ENCODE peak calls at places on chromosomes 5 and 9, in six cellular contexts. One of them, this sample, is unnamed.

GRCh38 chr9:131399972-131400371 is 6.1 kb downstream of the PRRC2B start:
- DNase-seq in IMR-90: no peak
- DNase-seq in mesenchymal stem cell: no peak
- DNase-seq in trophoblast cell: no peak
- DNase-seq in neuronal stem cell: no peak
- DNase-seq in H1: no peak
- DNase-seq in this sample: no peak

GRCh38 chr5:179923422-179923821 is 15.7 kb upstream of the TBC1D9B start:
- DNase-seq in trophoblast cell: no peak
- DNase-seq in mesenchymal stem cell: no peak
- DNase-seq in IMR-90: no peak
- DNase-seq in H1: no peak
- DNase-seq in neuronal stem cell: no peak
- DNase-seq in this sample: no peak

GRCh38 chr9:135690836-135691570 is 8.3 kb downstream of the SOHLH1 start:
- DNase-seq in IMR-90: no peak
- DNase-seq in neuronal stem cell: no peak
- DNase-seq in H1: no peak
- DNase-seq in mesenchymal stem cell: no peak
- DNase-seq in trophoblast cell: no peak
- DNase-seq in this sample: no peak

GRCh38 chr9:120413121-120414048 is 166.6 kb downstream of the CDK5RAP2 start:
- DNase-seq in trophoblast cell: no peak
- DNase-seq in neuronal stem cell: peak
- DNase-seq in IMR-90: no peak
- DNase-seq in mesenchymal stem cell: no peak
- DNase-seq in H1: peak
- DNase-seq in this sample: peak

GRCh38 chr9:27414215-27414731 is 109.8 kb upstream of the IFNK start:
- DNase-seq in trophoblast cell: no peak
- DNase-seq in neuronal stem cell: no peak
- DNase-seq in IMR-90: no peak
- DNase-seq in mesenchymal stem cell: peak
- DNase-seq in H1: no peak
- DNase-seq in this sample: no peak

GRCh38 chr9:82124090-82124489 is 135.5 kb downstream of the SPATA31D1 start:
- DNase-seq in trophoblast cell: no peak
- DNase-seq in neuronal stem cell: no peak
- DNase-seq in IMR-90: peak
- DNase-seq in H1: no peak
- DNase-seq in mesenchymal stem cell: peak
- DNase-seq in this sample: no peak

GRCh38 chr5:79692586-79692985 is 3.0 kb downstream of the CMYA5 start:
- DNase-seq in neuronal stem cell: no peak
- DNase-seq in IMR-90: no peak
- DNase-seq in mesenchymal stem cell: no peak
- DNase-seq in trophoblast cell: no peak
- DNase-seq in H1: no peak
- DNase-seq in this sample: no peak

GRCh38 chr5:74864823-74865222 is 1.4 kb downstream of the FAM169A start:
- DNase-seq in H1: no peak
- DNase-seq in mesenchymal stem cell: no peak
- DNase-seq in IMR-90: no peak
- DNase-seq in neuronal stem cell: no peak
- DNase-seq in trophoblast cell: peak
- DNase-seq in this sample: no peak

GRCh38 chr9:81174023-81174422 is 515.3 kb downstream of the TLE1 start:
- DNase-seq in IMR-90: no peak
- DNase-seq in H1: no peak
- DNase-seq in neuronal stem cell: no peak
- DNase-seq in trophoblast cell: no peak
- DNase-seq in mesenchymal stem cell: no peak
- DNase-seq in this sample: no peak

GRCh38 chr5:114857951-114858401 is 311.7 kb downstream of the TRIM36 start:
- DNase-seq in IMR-90: no peak
- DNase-seq in H1: no peak
- DNase-seq in mesenchymal stem cell: no peak
- DNase-seq in trophoblast cell: no peak
- DNase-seq in neuronal stem cell: no peak
- DNase-seq in this sample: peak

GRCh38 chr9:89430995-89431394 is 66.9 kb downstream of the SEMA4D start:
- DNase-seq in neuronal stem cell: no peak
- DNase-seq in mesenchymal stem cell: no peak
- DNase-seq in trophoblast cell: peak
- DNase-seq in IMR-90: no peak
- DNase-seq in H1: no peak
- DNase-seq in this sample: no peak

GRCh38 chr9:89853161-89853560 is 248.3 kb downstream of the GADD45G start:
- DNase-seq in mesenchymal stem cell: no peak
- DNase-seq in trophoblast cell: no peak
- DNase-seq in neuronal stem cell: no peak
- DNase-seq in H1: no peak
- DNase-seq in IMR-90: no peak
- DNase-seq in this sample: no peak

GRCh38 chr9:120441446-120442279 is 138.3 kb downstream of the CDK5RAP2 start:
- DNase-seq in IMR-90: peak
- DNase-seq in H1: no peak
- DNase-seq in trophoblast cell: peak
- DNase-seq in mesenchymal stem cell: peak
- DNase-seq in neuronal stem cell: no peak
- DNase-seq in this sample: no peak

DNA sequence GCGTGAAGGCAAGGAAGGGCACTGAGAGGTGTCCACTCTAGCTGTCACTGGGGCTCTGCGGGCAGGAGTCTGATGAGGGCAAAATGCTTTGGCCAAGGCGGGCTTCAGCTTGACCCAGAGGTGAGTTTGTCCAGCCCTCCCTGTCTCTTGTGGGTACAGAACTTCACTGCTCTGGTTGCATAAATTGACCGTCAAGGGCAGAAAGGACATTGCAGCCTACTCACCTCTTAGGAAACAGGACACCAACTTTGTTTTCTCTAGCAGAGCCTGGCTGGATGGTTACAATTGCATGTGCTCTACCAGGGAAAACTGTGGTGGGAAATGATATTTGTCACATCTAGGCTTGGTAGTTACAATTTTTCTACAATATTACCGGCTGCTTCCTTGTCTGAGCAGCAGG is 171.0 kb downstream of the TMEM38B start:
- DNase-seq in trophoblast cell: no peak
- DNase-seq in H1: no peak
- DNase-seq in neuronal stem cell: no peak
- DNase-seq in mesenchymal stem cell: no peak
- DNase-seq in IMR-90: no peak
- DNase-seq in this sample: no peak
- H3K4ac ChIP-seq in trophoblast cell: no peak
- H3K4ac ChIP-seq in H1: no peak
- H3K4ac ChIP-seq in neuronal stem cell: no peak
- H3K4ac ChIP-seq in mesenchymal stem cell: no peak
- H3K4ac ChIP-seq in IMR-90: no peak
- H3K4ac ChIP-seq in this sample: no peak

DNA sequence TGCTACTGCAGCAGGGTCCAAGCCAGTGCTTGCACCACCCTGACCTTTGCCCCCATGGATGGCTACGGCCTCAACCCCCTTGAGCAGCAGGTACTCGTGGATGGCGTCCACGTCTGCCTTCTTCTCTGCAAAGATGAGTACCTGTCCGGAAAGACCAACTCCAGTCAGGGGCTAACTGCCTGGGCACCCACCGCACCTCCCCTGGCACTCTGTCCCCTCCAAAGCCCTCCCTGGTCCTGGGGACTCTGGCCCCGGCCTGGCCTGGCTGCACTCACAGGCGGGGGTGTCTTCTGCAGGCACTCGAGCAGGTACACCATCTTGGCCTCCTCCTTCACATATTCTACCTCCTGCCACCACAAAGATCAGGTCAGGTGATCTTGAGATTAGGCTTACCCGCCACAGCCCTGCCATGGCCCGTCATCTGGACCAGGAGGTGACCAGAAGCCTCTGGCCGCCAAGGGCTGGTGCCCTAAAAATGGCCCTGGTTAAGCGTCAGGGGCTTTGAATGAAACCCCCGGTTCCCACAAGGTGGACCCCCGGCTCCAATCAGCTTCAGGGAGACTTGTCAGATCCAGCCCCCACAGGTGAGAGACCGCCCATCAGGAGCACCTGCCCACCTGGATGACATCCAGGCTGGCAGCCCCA is 3.2 kb upstream of the DOK3 start:
- DNase-seq in trophoblast cell: no peak
- DNase-seq in H1: no peak
- DNase-seq in IMR-90: no peak
- DNase-seq in mesenchymal stem cell: no peak
- DNase-seq in neuronal stem cell: no peak
- DNase-seq in this sample: no peak
- H3K14ac ChIP-seq in trophoblast cell: no peak
- H3K14ac ChIP-seq in H1: no peak
- H3K14ac ChIP-seq in IMR-90: no peak
- H3K14ac ChIP-seq in mesenchymal stem cell: no peak
- H3K14ac ChIP-seq in neuronal stem cell: no peak
- H3K14ac ChIP-seq in this sample: no peak

DNA sequence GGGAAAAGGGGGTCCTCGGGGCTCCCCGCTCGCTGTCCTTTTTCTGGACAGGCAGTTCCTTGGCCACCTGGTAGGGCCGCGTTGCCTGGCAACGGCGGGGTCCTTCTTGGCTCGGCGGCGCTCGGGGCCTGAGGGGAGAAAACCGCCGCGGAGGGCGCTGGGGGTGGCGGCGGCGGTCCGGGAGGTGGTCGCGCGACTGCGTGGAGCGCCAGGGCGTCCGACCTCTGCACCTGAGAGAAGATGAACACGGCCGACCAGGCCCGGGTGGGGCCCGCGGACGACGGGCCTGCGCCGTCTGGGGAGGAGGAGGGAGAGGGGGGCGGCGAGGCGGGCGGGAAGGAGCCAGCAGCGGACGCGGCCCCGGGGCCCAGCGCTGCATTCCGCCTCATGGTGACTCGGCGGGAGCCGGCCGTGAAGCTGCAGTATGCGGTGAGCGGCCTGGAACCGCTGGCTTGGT is at the start of gene GTF3C4:
- DNase-seq in trophoblast cell: peak
- DNase-seq in IMR-90: peak
- DNase-seq in neuronal stem cell: peak
- DNase-seq in H1: peak
- DNase-seq in mesenchymal stem cell: peak
- DNase-seq in this sample: no peak
- H2BK120ac ChIP-seq in trophoblast cell: peak
- H2BK120ac ChIP-seq in IMR-90: peak
- H2BK120ac ChIP-seq in neuronal stem cell: peak
- H2BK120ac ChIP-seq in H1: peak
- H2BK120ac ChIP-seq in mesenchymal stem cell: peak
- H2BK120ac ChIP-seq in this sample: no peak

GRCh38 chr9:114583776-114584175 is 3.8 kb upstream of the ATP6V1G1 start:
- DNase-seq in H1: no peak
- DNase-seq in trophoblast cell: no peak
- DNase-seq in mesenchymal stem cell: no peak
- DNase-seq in neuronal stem cell: no peak
- DNase-seq in IMR-90: no peak
- DNase-seq in this sample: no peak
- H3K4ac ChIP-seq in H1: no peak
- H3K4ac ChIP-seq in trophoblast cell: no peak
- H3K4ac ChIP-seq in mesenchymal stem cell: no peak
- H3K4ac ChIP-seq in neuronal stem cell: no peak
- H3K4ac ChIP-seq in IMR-90: no peak
- H3K4ac ChIP-seq in this sample: no peak

DNA sequence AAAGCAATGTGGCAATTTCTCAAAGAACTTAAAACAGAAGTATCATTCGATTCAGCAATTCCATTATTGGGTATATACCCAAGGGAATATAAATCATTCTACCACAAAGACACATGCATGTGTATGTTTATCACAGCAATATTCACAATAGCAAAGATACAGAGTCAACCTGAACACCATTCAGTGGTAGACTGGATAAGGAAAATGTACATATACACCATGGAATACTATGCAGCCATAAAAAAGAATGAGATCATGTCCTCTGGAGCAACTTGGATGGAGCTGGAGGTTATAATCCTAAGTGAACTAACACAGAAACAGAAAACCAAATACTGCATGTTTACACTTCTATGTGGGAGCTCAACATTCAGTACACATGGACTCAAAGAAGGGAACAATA is 21.4 kb upstream of the FYB1 start:
- DNase-seq in H1: no peak
- DNase-seq in IMR-90: no peak
- DNase-seq in neuronal stem cell: no peak
- DNase-seq in trophoblast cell: no peak
- DNase-seq in mesenchymal stem cell: no peak
- DNase-seq in this sample: no peak
- H3K14ac ChIP-seq in H1: no peak
- H3K14ac ChIP-seq in IMR-90: no peak
- H3K14ac ChIP-seq in neuronal stem cell: no peak
- H3K14ac ChIP-seq in trophoblast cell: no peak
- H3K14ac ChIP-seq in mesenchymal stem cell: no peak
- H3K14ac ChIP-seq in this sample: no peak

GRCh38 chr9:2758162-2758950 is 41.0 kb downstream of the KCNV2 start:
- DNase-seq in H1: no peak
- DNase-seq in neuronal stem cell: no peak
- DNase-seq in IMR-90: no peak
- DNase-seq in trophoblast cell: peak
- DNase-seq in mesenchymal stem cell: peak
- DNase-seq in this sample: no peak
- H2BK120ac ChIP-seq in H1: no peak
- H2BK120ac ChIP-seq in neuronal stem cell: no peak
- H2BK120ac ChIP-seq in IMR-90: no peak
- H2BK120ac ChIP-seq in trophoblast cell: no peak
- H2BK120ac ChIP-seq in mesenchymal stem cell: no peak
- H2BK120ac ChIP-seq in this sample: no peak

DNA sequence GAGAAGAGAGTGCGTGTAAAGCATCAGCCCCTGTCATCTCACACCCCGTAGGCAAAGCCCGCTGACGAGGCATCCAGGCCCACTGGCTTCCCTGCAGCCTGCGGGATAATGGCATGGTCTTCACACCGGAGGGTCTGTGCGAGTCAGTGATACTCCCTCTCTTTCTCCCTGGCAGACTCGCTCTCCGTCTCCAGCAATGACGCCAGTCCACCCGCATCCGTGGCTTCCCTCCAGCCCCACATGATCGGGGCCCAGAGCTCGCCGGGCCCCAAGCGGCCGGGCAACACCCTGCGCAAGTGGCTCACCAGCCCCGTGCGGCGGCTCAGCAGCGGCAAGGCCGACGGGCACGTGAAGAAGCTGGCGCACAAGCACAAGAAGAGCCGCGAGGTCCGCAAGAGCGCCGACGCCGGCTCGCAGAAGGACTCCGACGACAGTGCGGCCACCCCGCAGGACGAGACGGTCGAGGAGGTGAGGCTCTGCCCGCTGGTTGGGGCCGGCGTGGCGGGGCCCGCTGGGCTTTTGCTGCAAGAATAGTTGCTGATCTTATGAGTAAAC is 120.7 kb upstream of the OTULINL start:
- DNase-seq in mesenchymal stem cell: no peak
- DNase-seq in H1: no peak
- DNase-seq in neuronal stem cell: no peak
- DNase-seq in IMR-90: no peak
- DNase-seq in trophoblast cell: no peak
- DNase-seq in this sample: no peak
- H3K4ac ChIP-seq in mesenchymal stem cell: no peak
- H3K4ac ChIP-seq in H1: no peak
- H3K4ac ChIP-seq in neuronal stem cell: no peak
- H3K4ac ChIP-seq in IMR-90: no peak
- H3K4ac ChIP-seq in trophoblast cell: no peak
- H3K4ac ChIP-seq in this sample: no peak

DNA sequence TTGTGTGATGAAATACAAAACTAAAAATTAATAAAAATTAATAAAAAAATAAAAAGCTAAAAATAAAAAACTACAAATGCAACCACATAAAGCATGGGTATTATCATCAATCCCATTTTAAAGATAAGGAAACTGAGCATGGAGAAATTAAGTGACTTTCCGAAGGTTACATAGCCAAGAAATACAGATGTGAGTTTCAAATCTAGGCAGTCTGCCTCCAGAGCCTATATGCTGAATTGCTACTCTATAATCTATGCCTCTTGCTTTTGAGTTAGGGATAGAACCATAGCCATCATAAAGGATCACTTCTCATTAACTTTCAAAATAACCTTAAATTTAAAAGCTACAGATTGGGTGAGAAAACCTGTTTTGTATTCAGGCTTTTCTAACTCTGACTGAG is 18.8 kb upstream of the ERAP2 start:
- DNase-seq in trophoblast cell: no peak
- DNase-seq in neuronal stem cell: no peak
- DNase-seq in mesenchymal stem cell: no peak
- DNase-seq in H1: no peak
- DNase-seq in IMR-90: no peak
- DNase-seq in this sample: no peak
- H3K14ac ChIP-seq in trophoblast cell: no peak
- H3K14ac ChIP-seq in neuronal stem cell: no peak
- H3K14ac ChIP-seq in mesenchymal stem cell: no peak
- H3K14ac ChIP-seq in H1: no peak
- H3K14ac ChIP-seq in IMR-90: no peak
- H3K14ac ChIP-seq in this sample: no peak

This sample was measured in H9.